ENCODE peak calls at places on chromosome 12, in seven cellular contexts. K is ACHN, T is left cardiac atrium, J is BE2C, F is memory B cell, Z is RCC 7860, Q is activated T-helper 1 cell treated with Interleukin-2 at 50 U/mL for 16 hours. R is an unnamed sample.

GRCh38 chr12:27967551-27968054 is 4.9 kb downstream of the PTHLH start:
- DNase-seq in T (no peak), K (peak; percentile 74), Q (no peak), J (no peak), Z (peak; percentile 68), F (no peak), R (peak; percentile 60)

GRCh38 chr12:33370318-33370717 is 69.3 kb downstream of the SYT10 start:
- DNase-seq in T (no peak), F (no peak), Z (no peak), Q (no peak), J (no peak), K (no peak), R (no peak)

GRCh38 chr12:100395811-100396210 is 38.9 kb downstream of the SLC17A8 start:
- DNase-seq in Q (no peak), T (no peak), F (no peak), K (no peak), J (no peak), Z (no peak), R (no peak)

GRCh38 chr12:109277899-109278762 is 31.0 kb downstream of the FOXN4 start:
- DNase-seq in F (no peak), K (peak; percentile 51), Q (no peak), T (no peak), Z (peak; percentile 5), J (no peak), R (no peak)

GRCh38 chr12:89414322-89414721 is 62.0 kb upstream of the DUSP6 start:
- DNase-seq in K (no peak), F (no peak), Q (no peak), T (no peak), Z (no peak), J (no peak), R (no peak)

GRCh38 chr12:111546758-111547383 is 52.2 kb downstream of the ATXN2 start:
- DNase-seq in Q (no peak), T (no peak), F (no peak), Z (no peak), J (no peak), K (no peak), R (no peak)

GRCh38 chr12:115337693-115338543 is 653.9 kb upstream of the TBX3 start:
- DNase-seq in Q (no peak), K (peak; percentile 89), Z (peak; percentile 68), J (no peak), F (no peak), T (peak; percentile 60), R (peak; percentile 49)

GRCh38 chr12:128726866-128727265 is 96.9 kb downstream of the SLC15A4 start:
- DNase-seq in T (no peak), Z (no peak), F (no peak), Q (no peak), J (no peak), K (peak; percentile 17), R (no peak)

GRCh38 chr12:57758566-57759359 is 3.9 kb downstream of the MARCHF9 start:
- DNase-seq in T (no peak), F (no peak), Z (no peak), K (no peak), J (no peak), Q (no peak), R (no peak)

GRCh38 chr12:125639826-125640225 is 574.6 kb downstream of the AACS start:
- DNase-seq in T (no peak), K (no peak), Q (no peak), J (no peak), F (no peak), Z (no peak), R (no peak)

GRCh38 chr12:24560867-24561266 is 388.0 kb downstream of the BCAT1 start:
- DNase-seq in J (no peak), F (no peak), K (no peak), Z (no peak), T (peak; percentile 31), Q (no peak), R (no peak)

GRCh38 chr12:128047266-128048060 is 219.5 kb upstream of the TMEM132C start:
- DNase-seq in Q (no peak), Z (no peak), T (no peak), K (no peak), J (no peak), F (no peak), R (no peak)

GRCh38 chr12:22048351-22049041 is 2.5 kb downstream of the CMAS start:
- DNase-seq in T (no peak), J (no peak), Z (no peak), F (no peak), Q (no peak), K (no peak), R (no peak)

GRCh38 chr12:116067892-116068291 is 209.6 kb downstream of the MED13L start:
- DNase-seq in K (no peak), J (no peak), Q (no peak), Z (no peak), T (no peak), F (no peak), R (no peak)

GRCh38 chr12:123034865-123035264 is 54.4 kb downstream of the ARL6IP4 start:
- DNase-seq in Z (peak; percentile 80), F (no peak), T (no peak), J (peak; percentile 28), Q (no peak), K (peak; percentile 55), R (no peak)

GRCh38 chr12:113196996-113197395 is 11.5 kb downstream of the RITA1 start:
- DNase-seq in F (peak; percentile 58), T (peak; percentile 74), J (peak; percentile 71), Q (peak; percentile 16), Z (peak; percentile 61), K (peak; percentile 88), R (peak; percentile 76)

GRCh38 chr12:124545508-124546418 is 21.6 kb downstream of the NCOR2 start:
- DNase-seq in K (peak; percentile 98), Z (peak; percentile 82), J (no peak), F (no peak), Q (no peak), T (no peak), R (no peak)

GRCh38 chr12:54140958-54141388 is 47.8 kb downstream of the SMUG1 start:
- DNase-seq in Q (no peak), Z (no peak), J (no peak), T (peak; percentile 48), K (no peak), F (no peak), R (no peak)

GRCh38 chr12:116667752-116668151 is 70.1 kb downstream of the SPRING1 start:
- DNase-seq in J (no peak), F (no peak), Z (no peak), K (no peak), T (no peak), Q (no peak), R (no peak)

GRCh38 chr12:113207621-113208040 is 13.6 kb upstream of the TPCN1 start:
- DNase-seq in K (no peak), Z (no peak), F (no peak), T (no peak), J (no peak), Q (no peak), R (no peak)

GRCh38 chr12:89261210-89261609 is 91.1 kb downstream of the DUSP6 start:
- DNase-seq in T (no peak), J (no peak), F (no peak), Z (no peak), K (no peak), Q (no peak), R (no peak)

GRCh38 chr12:98893601-98894411 is 248.7 kb downstream of the APAF1 start:
- DNase-seq in J (no peak), F (no peak), T (no peak), Q (no peak), Z (no peak), K (no peak), R (no peak)

GRCh38 chr12:132559652-132560420 is 50.5 kb downstream of the LRCOL1 start:
- DNase-seq in Z (peak; percentile 8), T (peak; percentile 55), J (peak; percentile 62), K (peak; percentile 81), F (peak; percentile 57), Q (no peak), R (peak; percentile 44)

GRCh38 chr12:54988402-54989054 is 4.0 kb upstream of the TESPA1 start:
- DNase-seq in Z (no peak), Q (no peak), J (peak; percentile 62), F (no peak), K (no peak), T (peak; percentile 74), R (no peak)

GRCh38 chr12:8030189-8030588 is 2.3 kb upstream of the FOXJ2 start:
- DNase-seq in T (no peak), J (no peak), Q (no peak), F (no peak), Z (no peak), K (no peak), R (no peak)

GRCh38 chr12:38154096-38155019 is 162.2 kb upstream of the ALG10B start:
- DNase-seq in K (no peak), F (no peak), J (no peak), Q (no peak), T (no peak), Z (no peak), R (no peak)

GRCh38 chr12:57401165-57401564 is 29.7 kb downstream of the R3HDM2 start:
- DNase-seq in K (no peak), J (no peak), Z (no peak), Q (no peak), F (no peak), T (no peak), R (no peak)

GRCh38 chr12:58509116-58509885 is 411.0 kb downstream of the LRIG3 start:
- DNase-seq in J (no peak), Z (peak; percentile 59), Q (no peak), K (no peak), F (no peak), T (no peak), R (peak; percentile 16)